ENCODE peak calls at places on chromosomes 1 and 21, in ten cellular contexts. V is aorta; I is right lobe of liver; U is SK-N-SH; Y is CD8-positive, alpha-beta T cell; C is GM12865; F is dorsolateral prefrontal cortex; R is fibroblast of lung; K is A549; P is MM.1S. T is an unnamed sample.

GRCh38 chr1:17643861-17644703 is 104.6 kb downstream of the ARHGEF10L start:
- DNase-seq in V (no peak), F (no peak), U (no peak), I (no peak), P (no peak), K (no peak), R (no peak), C (no peak), Y (no peak), T (peak)

GRCh38 chr21:29145354-29145782 is 14.9 kb downstream of the MAP3K7CL start:
- DNase-seq in V (peak), R (peak), Y (no peak), C (no peak), F (peak), I (no peak), U (no peak), K (peak), P (no peak), T (no peak)

GRCh38 chr1:87206044-87206443 is 122.6 kb upstream of the LMO4 start:
- DNase-seq in I (no peak), P (no peak), U (no peak), F (no peak), V (no peak), C (no peak), R (no peak), Y (no peak), K (no peak), T (no peak)

GRCh38 chr21:33229099-33229775 is 501 bp upstream of the IFNAR2 start:
- DNase-seq in Y (no peak), C (no peak), R (no peak), K (no peak), V (no peak), I (no peak), U (peak), F (no peak), P (peak), T (peak)

GRCh38 chr1:92887465-92887864 is 55.6 kb downstream of the RPL5 start:
- DNase-seq in R (no peak), C (no peak), U (no peak), V (no peak), Y (no peak), I (no peak), K (no peak), F (no peak), P (no peak), T (no peak)

GRCh38 chr21:14918542-14918941 is 146.3 kb downstream of the NRIP1 start:
- DNase-seq in U (no peak), V (no peak), R (no peak), K (no peak), P (no peak), C (no peak), Y (no peak), F (no peak), I (no peak), T (no peak)

GRCh38 chr1:80249699-80250098 is 1243.2 kb upstream of the ADGRL4 start:
- DNase-seq in C (no peak), I (no peak), R (no peak), U (no peak), V (no peak), P (no peak), Y (no peak), F (no peak), K (no peak), T (no peak)

GRCh38 chr1:63877816-63878215 is 104.0 kb downstream of the ROR1 start:
- DNase-seq in I (no peak), C (no peak), P (no peak), U (no peak), V (no peak), F (no peak), R (peak), Y (no peak), K (no peak), T (no peak)

GRCh38 chr1:116151739-116152576 is 40.8 kb downstream of the MAB21L3 start:
- DNase-seq in Y (peak), I (peak), U (peak), V (peak), P (peak), K (peak), F (peak), R (peak), C (peak), T (peak)

DNA sequence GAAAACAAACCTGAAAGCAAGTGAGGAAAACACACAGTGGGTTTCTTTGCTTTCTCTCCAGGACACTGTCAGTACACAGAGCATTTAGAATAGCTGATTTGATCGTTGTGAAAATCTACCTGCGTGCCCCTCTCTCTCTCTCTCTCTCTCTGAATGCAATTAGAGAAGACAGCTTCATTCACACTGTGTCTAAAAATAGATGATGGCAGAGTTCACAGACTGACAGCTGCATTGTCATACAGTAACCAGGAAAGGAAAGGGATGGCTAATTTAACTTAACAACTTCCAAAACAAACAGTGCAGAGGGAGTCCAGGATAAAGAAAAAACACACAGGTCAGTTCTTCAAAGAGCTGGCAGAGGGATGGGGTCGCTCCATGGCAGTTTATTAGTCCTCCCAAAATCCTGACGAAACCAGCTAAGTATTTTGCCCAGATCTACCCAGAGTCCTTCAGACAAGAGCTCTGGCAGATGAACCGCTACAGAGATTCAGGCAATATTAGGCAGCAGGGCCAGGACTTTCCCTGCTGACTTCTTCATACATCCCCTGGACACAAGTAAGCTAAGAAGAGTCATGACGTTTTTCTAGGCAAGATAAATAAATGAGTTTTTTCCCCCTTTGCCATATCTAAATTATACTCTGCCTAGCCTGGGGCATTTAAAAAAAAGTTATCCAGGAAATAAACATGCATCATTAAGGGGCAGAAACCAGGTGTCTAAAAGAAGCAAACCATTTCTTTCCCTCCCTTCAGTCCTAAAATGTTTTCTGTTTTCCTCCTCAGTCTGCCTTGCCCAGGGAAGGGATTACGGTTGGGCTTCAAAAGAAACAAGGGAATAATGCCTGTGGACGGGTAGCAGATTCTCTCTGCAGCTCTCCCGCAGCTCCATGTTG is 58.8 kb downstream of the WLS start:
- DNase-seq in V (no peak), F (no peak), R (peak), I (no peak), K (no peak), U (no peak), P (peak), C (no peak), Y (no peak), T (no peak)
- H3K4me3 ChIP-seq in V (no peak), F (peak), R (no peak), I (no peak), K (no peak), U (no peak), P (no peak), C (no peak), Y (no peak), T (no peak)

GRCh38 chr1:248752981-248753525 is 2.5 kb downstream of the LYPD8 start:
- DNase-seq in U (no peak), Y (no peak), V (no peak), F (no peak), C (no peak), K (no peak), R (no peak), I (no peak), P (no peak), T (no peak)
- H3K4me3 ChIP-seq in U (no peak), Y (no peak), V (no peak), F (no peak), C (no peak), K (no peak), R (no peak), I (no peak), P (no peak), T (no peak)

DNA sequence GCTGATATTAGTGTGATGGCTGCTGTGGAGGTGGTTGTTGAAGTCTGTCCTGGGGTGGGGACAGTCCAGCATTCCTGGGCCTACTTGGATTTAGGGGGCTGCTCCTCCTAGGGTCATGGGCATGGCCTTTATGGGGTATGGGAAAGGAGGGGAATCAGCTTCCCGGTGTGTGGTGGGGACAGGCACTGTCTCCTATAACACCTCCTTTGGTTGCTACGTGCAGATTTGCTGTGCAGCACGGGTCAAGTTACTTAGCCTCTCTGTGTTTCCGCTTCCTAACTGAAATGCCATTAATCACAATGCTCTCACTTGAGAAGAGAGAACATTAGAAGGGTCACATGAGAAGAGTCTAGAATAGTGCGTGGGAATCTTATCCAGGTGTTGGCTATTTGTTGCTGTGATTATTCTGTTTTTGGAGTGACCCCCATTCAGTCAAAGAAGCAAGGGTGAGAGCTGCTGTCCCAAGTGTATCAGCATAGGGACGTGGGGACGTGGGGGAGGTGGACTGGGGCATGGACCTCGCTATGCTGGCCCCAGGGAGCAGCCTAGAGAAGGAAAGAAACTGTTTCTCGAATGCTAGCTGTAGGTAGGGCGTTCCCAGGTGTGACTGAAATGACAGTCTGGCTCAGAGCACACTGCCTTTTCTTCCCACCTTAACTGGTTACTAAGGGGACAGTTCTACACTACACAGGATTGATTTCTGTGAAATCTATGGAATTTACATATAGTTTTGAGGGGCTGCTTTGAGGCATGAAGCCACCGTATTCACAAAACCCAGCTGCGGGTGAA is 19.9 kb downstream of the SOX13 start:
- DNase-seq in C (no peak), I (no peak), K (no peak), R (no peak), U (no peak), F (no peak), Y (no peak), P (no peak), V (no peak), T (peak)
- H3K4me3 ChIP-seq in C (no peak), I (no peak), K (no peak), R (no peak), U (no peak), F (no peak), Y (no peak), P (no peak), V (no peak), T (no peak)

GRCh38 chr1:10853701-10854100 is 57.3 kb upstream of the CASZ1 start:
- DNase-seq in U (no peak), P (no peak), I (no peak), K (no peak), Y (no peak), F (no peak), R (no peak), V (no peak), C (no peak), T (no peak)
- H3K4me3 ChIP-seq in U (no peak), P (no peak), I (no peak), K (no peak), Y (no peak), F (no peak), R (no peak), V (no peak), C (no peak), T (no peak)

DNA sequence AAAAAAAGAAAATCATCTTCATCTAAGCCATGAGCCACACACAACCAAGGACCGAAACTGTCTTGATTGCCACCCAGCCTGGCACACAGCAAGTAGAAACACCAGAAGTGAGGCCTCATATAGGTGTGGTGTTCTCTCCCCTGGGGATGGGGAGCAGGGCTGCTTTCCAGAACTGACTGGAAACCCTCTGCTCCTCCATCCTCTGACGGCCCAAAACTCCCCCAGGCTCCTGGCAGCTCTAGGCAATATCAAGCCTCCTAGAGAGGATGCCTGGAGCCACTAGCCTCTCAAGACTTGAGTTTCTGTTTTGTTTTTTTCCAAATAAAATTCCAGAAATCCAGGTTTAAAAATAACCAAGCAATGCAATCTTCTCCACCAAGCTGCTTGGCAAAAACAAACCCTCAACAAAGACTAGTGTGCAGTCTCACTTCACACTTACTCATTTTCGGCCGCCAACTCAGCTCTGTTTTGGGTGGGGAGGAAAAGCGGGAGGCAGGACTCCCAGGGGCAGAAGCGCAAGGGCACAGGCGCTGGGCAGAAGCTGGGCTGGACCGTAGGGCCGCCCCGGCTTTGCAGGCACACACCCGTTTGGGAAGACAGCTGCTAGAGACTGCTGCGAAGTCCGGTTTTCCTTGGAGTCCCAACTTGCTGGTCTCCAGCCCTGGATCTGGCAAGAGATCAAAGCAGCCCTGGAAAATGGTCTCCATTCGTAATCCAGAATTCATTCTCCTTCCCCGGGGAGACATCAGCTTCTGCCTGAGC is 78.2 kb upstream of the CAPZB start:
- DNase-seq in I (no peak), V (peak), C (no peak), R (peak), U (no peak), P (no peak), Y (no peak), K (no peak), F (no peak), T (peak)
- H3K4me3 ChIP-seq in I (no peak), V (no peak), C (no peak), R (peak), U (no peak), P (no peak), Y (no peak), K (no peak), F (peak), T (no peak)

DNA sequence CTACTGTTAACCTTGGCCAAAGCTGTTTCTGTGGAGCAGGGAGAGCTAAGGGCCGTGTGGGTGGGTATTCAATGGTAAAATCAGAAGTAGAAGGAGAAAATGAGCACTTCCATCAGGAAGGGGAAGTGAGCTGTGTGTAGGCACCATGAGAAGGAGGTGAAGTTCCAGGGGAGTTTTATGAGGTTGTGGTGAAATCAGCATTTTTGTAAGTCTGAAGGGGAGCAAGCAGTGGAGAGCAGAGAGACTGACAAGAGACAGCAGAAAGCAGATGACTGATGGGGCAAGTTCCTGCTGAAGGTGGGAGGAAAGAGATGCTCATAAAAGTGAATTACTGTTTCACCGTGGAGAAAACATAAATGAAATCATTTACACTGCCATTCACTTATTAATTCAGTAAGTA is 2.7 kb upstream of the GPR88 start:
- DNase-seq in I (no peak), V (no peak), F (no peak), Y (no peak), P (no peak), R (no peak), U (no peak), K (no peak), C (no peak), T (no peak)
- H3K4me3 ChIP-seq in I (no peak), V (no peak), F (no peak), Y (no peak), P (no peak), R (no peak), U (no peak), K (no peak), C (no peak), T (no peak)